ENCODE peak calls at places on chromosomes 5 and 9, in six cellular contexts. N is right cardiac atrium; C is ovary; F is effector memory CD4-positive, alpha-beta T cell; V is astrocyte; X is IMR-90. A is an unnamed sample. For H3K4me1, the result is how much of the 10 kb centered on the place peaks cover.

GRCh38 chr5:32753051-32753450 is 41.9 kb downstream of the NPR3 start:
- DNase-seq in N (no peak), C (no peak), F (no peak), V (peak), X (peak), A (no peak)

GRCh38 chr5:17359451-17359965 is 138.5 kb upstream of the TAF11L2 start:
- DNase-seq in N (no peak), C (no peak), F (no peak), V (peak), X (peak), A (no peak)

GRCh38 chr5:112626079-112626478 is 111.6 kb upstream of the APC start:
- DNase-seq in N (no peak), C (no peak), F (no peak), V (no peak), X (no peak), A (no peak)

GRCh38 chr9:93620881-93621820 is 44.8 kb downstream of the PHF2 start:
- DNase-seq in N (no peak), C (no peak), F (no peak), V (no peak), X (no peak), A (peak)

GRCh38 chr5:116574682-116575634 is at the start of gene SEMA6A:
- DNase-seq in N (peak), C (peak), F (no peak), V (peak), X (peak), A (peak)

GRCh38 chr5:126938461-126938860 is 91.9 kb downstream of the MARCHF3 start:
- DNase-seq in N (no peak), C (no peak), F (no peak), V (peak), X (peak), A (no peak)

GRCh38 chr5:61321650-61322049 is 10.4 kb upstream of the ZSWIM6 start:
- DNase-seq in N (no peak), C (no peak), F (no peak), V (no peak), X (no peak), A (no peak)

GRCh38 chr5:34543687-34544086 is 112.4 kb upstream of the RAI14 start:
- DNase-seq in N (no peak), C (no peak), F (no peak), V (no peak), X (no peak), A (no peak)

GRCh38 chr9:124355941-124356744 is 59.1 kb downstream of the PSMB7 start:
- DNase-seq in N (no peak), C (no peak), F (no peak), V (no peak), X (no peak), A (no peak)

GRCh38 chr5:21613971-21614488 is 1239.1 kb downstream of the CDH12 start:
- DNase-seq in N (no peak), C (no peak), F (no peak), V (no peak), X (no peak), A (no peak)

GRCh38 chr5:63831381-63831780 is 130.9 kb downstream of the HTR1A start:
- DNase-seq in N (no peak), C (no peak), F (no peak), V (no peak), X (no peak), A (no peak)

GRCh38 chr5:51990241-51990640 is 607.0 kb downstream of the ISL1 start:
- DNase-seq in N (no peak), C (no peak), F (no peak), V (no peak), X (no peak), A (no peak)

GRCh38 chr9:35333551-35333950 is 156.4 kb upstream of the RUSC2 start:
- DNase-seq in N (no peak), C (no peak), F (no peak), V (peak), X (peak), A (no peak)

GRCh38 chr5:9125852-9126251 is 420.0 kb downstream of the SEMA5A start:
- DNase-seq in N (no peak), C (no peak), F (no peak), V (no peak), X (no peak), A (no peak)

GRCh38 chr5:59543826-59544442 is 349.6 kb downstream of the PDE4D start:
- DNase-seq in N (no peak), C (no peak), F (no peak), V (no peak), X (no peak), A (no peak)

GRCh38 chr9:135761845-135762168 is 59.8 kb downstream of the KCNT1 start:
- DNase-seq in N (no peak), C (no peak), F (no peak), V (no peak), X (no peak), A (no peak)

GRCh38 chr5:93800988-93801811 is 59.8 kb upstream of the POU5F2 start:
- DNase-seq in N (peak), C (no peak), F (no peak), V (peak), X (peak), A (no peak)

GRCh38 chr5:137308311-137308710 is 190.8 kb downstream of the SPOCK1 start:
- DNase-seq in N (no peak), C (no peak), F (no peak), V (no peak), X (no peak), A (no peak)

GRCh38 chr5:132840313-132840712 is 9.9 kb upstream of the SHROOM1 start:
- DNase-seq in N (no peak), C (no peak), F (no peak), V (no peak), X (no peak), A (no peak)

GRCh38 chr5:1135696-1136525 is 24.0 kb upstream of the SLC12A7 start:
- DNase-seq in N (no peak), C (no peak), F (no peak), V (no peak), X (no peak), A (no peak)

GRCh38 chr9:13942695-13943094 is 371.2 kb downstream of the NFIB start:
- DNase-seq in N (no peak), C (no peak), F (no peak), V (peak), X (peak), A (no peak)

GRCh38 chr9:115234094-115234493 is 116.1 kb upstream of the TNC start:
- DNase-seq in N (no peak), C (no peak), F (no peak), V (peak), X (peak), A (no peak)

GRCh38 chr5:96699186-96699820 is 37.1 kb downstream of the CAST start:
- DNase-seq in N (no peak), C (no peak), F (no peak), V (no peak), X (peak), A (no peak)

GRCh38 chr5:129902806-129903205 is 1.5 kb upstream of the CHSY3 start:
- DNase-seq in N (peak), C (no peak), F (no peak), V (no peak), X (no peak), A (no peak)

GRCh38 chr9:81619353-81620008 is 69.9 kb downstream of the TLE1 start:
- DNase-seq in N (no peak), C (no peak), F (no peak), V (peak), X (peak), A (no peak)

GRCh38 chr5:33317271-33317670 is 123.5 kb upstream of the TARS1 start:
- DNase-seq in N (no peak), C (no peak), F (no peak), V (peak), X (peak), A (no peak)

GRCh38 chr5:144369001-144369400 is 198.3 kb downstream of the KCTD16 start:
- DNase-seq in N (no peak), C (no peak), F (no peak), V (no peak), X (no peak), A (no peak)

GRCh38 chr5:52786937-52787599 is 648 bp upstream of the ITGA1 start:
- DNase-seq in N (no peak), C (no peak), F (no peak), V (no peak), X (peak), A (no peak)

GRCh38 chr5:78320461-78320860 is 26.0 kb upstream of the AP3B1 start:
- DNase-seq in N (no peak), C (no peak), F (no peak), V (peak), X (peak), A (no peak)

GRCh38 chr9:137252555-137253506 is 1.7 kb downstream of the STPG3 start:
- DNase-seq in N (no peak), C (no peak), F (no peak), V (no peak), X (no peak), A (no peak)

GRCh38 chr5:36209664-36210063 is 32.1 kb downstream of the NADK2 start:
- DNase-seq in N (no peak), C (no peak), F (no peak), V (peak), X (peak), A (no peak)

GRCh38 chr5:172440486-172440885 is 13.8 kb downstream of the SH3PXD2B start:
- DNase-seq in N (no peak), C (peak), F (no peak), V (no peak), X (no peak), A (no peak)

GRCh38 chr5:150164640-150165039 is 1.9 kb upstream of the CDX1 start:
- DNase-seq in N (peak), C (no peak), F (no peak), V (no peak), X (peak), A (peak)

GRCh38 chr5:125011982-125012381 is 265.5 kb upstream of the ZNF608 start:
- DNase-seq in N (no peak), C (no peak), F (no peak), V (no peak), X (no peak), A (no peak)

GRCh38 chr5:2382776-2383677 is 368.4 kb downstream of the IRX2 start:
- DNase-seq in N (no peak), C (no peak), F (no peak), V (no peak), X (no peak), A (no peak)
- H3K4me3 ChIP-seq in N (no peak), C (no peak), F (no peak), V (no peak), X (no peak), A (no peak)

GRCh38 chr5:56325039-56325438 is 91.9 kb upstream of the ANKRD55 start:
- DNase-seq in N (no peak), C (no peak), F (no peak), V (no peak), X (no peak), A (no peak)
- H3K4me1 ChIP-seq in N (under half), C (under half), F (under half), V (under half), X (under half), A (under half)

GRCh38 chr9:893843-894420 is 52.4 kb downstream of the DMRT1 start:
- DNase-seq in N (peak), C (no peak), F (peak), V (peak), X (peak), A (no peak)
- H3K4me3 ChIP-seq in N (no peak), C (no peak), F (no peak), V (no peak), X (no peak), A (no peak)

DNA sequence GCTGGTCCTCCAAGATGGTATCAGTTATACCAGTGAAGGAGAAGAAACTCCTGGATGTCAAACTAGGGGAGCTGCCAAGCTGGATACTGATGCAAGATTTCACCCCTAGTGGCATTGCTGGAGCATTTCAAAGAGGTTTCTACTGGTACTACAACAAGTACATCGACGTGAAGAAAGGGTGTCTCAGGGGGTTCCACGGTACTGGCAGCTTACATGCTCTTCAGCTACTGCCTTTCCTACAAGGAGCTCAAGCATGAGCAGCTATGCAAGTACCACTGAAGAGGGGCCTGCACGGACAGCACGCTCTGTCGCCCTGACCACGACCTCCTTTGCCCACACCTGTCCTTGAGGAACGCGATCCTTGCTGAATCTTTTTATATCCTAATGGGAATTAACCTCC is 19.5 kb downstream of the ACTL7B start:
- DNase-seq in N (no peak), C (no peak), F (no peak), V (no peak), X (no peak), A (no peak)
- H3K4me1 ChIP-seq in N (under half), C (under half), F (under half), V (under half), X (under half), A (under half)

GRCh38 chr5:159206818-159207217 is 2.5 kb downstream of the RNF145 start:
- DNase-seq in N (no peak), C (no peak), F (no peak), V (no peak), X (no peak), A (no peak)
- H3K4me3 ChIP-seq in N (peak), C (peak), F (peak), V (peak), X (peak), A (peak)

GRCh38 chr9:134726026-134726721 is 84.6 kb downstream of the COL5A1 start:
- DNase-seq in N (no peak), C (no peak), F (no peak), V (no peak), X (no peak), A (no peak)
- H3K4me1 ChIP-seq in N (under half), C (under half), F (under half), V (under half), X (under half), A (under half)